ENCODE peak calls at places on chromosomes 5 and 9, in ten cellular contexts. One of them, this sample, is unnamed.

GRCh38 chr5:120869831-120870230 is 405.7 kb downstream of the PRR16 start:
- DNase-seq in brain microvascular endothelial cell: no peak
- DNase-seq in pancreas: no peak
- DNase-seq in GM23338: no peak
- DNase-seq in left kidney: no peak
- DNase-seq in T-helper 17 cell: no peak
- DNase-seq in effector CD4-positive, alpha-beta T cell: no peak
- DNase-seq in lower lobe of right lung: no peak
- DNase-seq in NCI-H2171 treated with DMSO at 0.1 percent for 48 hours: no peak
- DNase-seq in stimulated activated CD8-positive, alpha-beta memory T cell treated with anti-CD3 and anti-CD28 coated beads, Interleukin-15, amount 100 ng/mL, for 1 hour: no peak
- DNase-seq in this sample: no peak

GRCh38 chr5:90888511-90889324 is 330.1 kb downstream of the ADGRV1 start:
- DNase-seq in brain microvascular endothelial cell: no peak
- DNase-seq in pancreas: no peak
- DNase-seq in GM23338: no peak
- DNase-seq in left kidney: no peak
- DNase-seq in T-helper 17 cell: no peak
- DNase-seq in effector CD4-positive, alpha-beta T cell: no peak
- DNase-seq in lower lobe of right lung: no peak
- DNase-seq in NCI-H2171 treated with DMSO at 0.1 percent for 48 hours: no peak
- DNase-seq in stimulated activated CD8-positive, alpha-beta memory T cell treated with anti-CD3 and anti-CD28 coated beads, Interleukin-15, amount 100 ng/mL, for 1 hour: no peak
- DNase-seq in this sample: no peak

GRCh38 chr9:37761511-37761910 is 7.9 kb downstream of the TRMT10B start:
- DNase-seq in brain microvascular endothelial cell: peak
- DNase-seq in pancreas: no peak
- DNase-seq in GM23338: no peak
- DNase-seq in left kidney: no peak
- DNase-seq in T-helper 17 cell: no peak
- DNase-seq in effector CD4-positive, alpha-beta T cell: no peak
- DNase-seq in lower lobe of right lung: no peak
- DNase-seq in NCI-H2171 treated with DMSO at 0.1 percent for 48 hours: no peak
- DNase-seq in stimulated activated CD8-positive, alpha-beta memory T cell treated with anti-CD3 and anti-CD28 coated beads, Interleukin-15, amount 100 ng/mL, for 1 hour: no peak
- DNase-seq in this sample: no peak

GRCh38 chr5:68290260-68290674 is 74.7 kb downstream of the PIK3R1 start:
- DNase-seq in brain microvascular endothelial cell: peak
- DNase-seq in pancreas: no peak
- DNase-seq in GM23338: no peak
- DNase-seq in left kidney: peak
- DNase-seq in T-helper 17 cell: no peak
- DNase-seq in effector CD4-positive, alpha-beta T cell: no peak
- DNase-seq in lower lobe of right lung: no peak
- DNase-seq in NCI-H2171 treated with DMSO at 0.1 percent for 48 hours: no peak
- DNase-seq in stimulated activated CD8-positive, alpha-beta memory T cell treated with anti-CD3 and anti-CD28 coated beads, Interleukin-15, amount 100 ng/mL, for 1 hour: no peak
- DNase-seq in this sample: peak

GRCh38 chr9:124280176-124280691 is 22.5 kb downstream of the NEK6 start:
- DNase-seq in brain microvascular endothelial cell: peak
- DNase-seq in pancreas: no peak
- DNase-seq in GM23338: no peak
- DNase-seq in left kidney: peak
- DNase-seq in T-helper 17 cell: no peak
- DNase-seq in effector CD4-positive, alpha-beta T cell: no peak
- DNase-seq in lower lobe of right lung: peak
- DNase-seq in NCI-H2171 treated with DMSO at 0.1 percent for 48 hours: no peak
- DNase-seq in stimulated activated CD8-positive, alpha-beta memory T cell treated with anti-CD3 and anti-CD28 coated beads, Interleukin-15, amount 100 ng/mL, for 1 hour: no peak
- DNase-seq in this sample: no peak

GRCh38 chr5:123089971-123090640 is 1.1 kb downstream of the PRDM6 start:
- DNase-seq in brain microvascular endothelial cell: no peak
- DNase-seq in pancreas: peak
- DNase-seq in GM23338: peak
- DNase-seq in left kidney: peak
- DNase-seq in T-helper 17 cell: no peak
- DNase-seq in effector CD4-positive, alpha-beta T cell: no peak
- DNase-seq in lower lobe of right lung: peak
- DNase-seq in NCI-H2171 treated with DMSO at 0.1 percent for 48 hours: peak
- DNase-seq in stimulated activated CD8-positive, alpha-beta memory T cell treated with anti-CD3 and anti-CD28 coated beads, Interleukin-15, amount 100 ng/mL, for 1 hour: no peak
- DNase-seq in this sample: peak

GRCh38 chr5:156815988-156816599 is 34.0 kb upstream of the PPP1R2B start:
- DNase-seq in brain microvascular endothelial cell: no peak
- DNase-seq in pancreas: no peak
- DNase-seq in GM23338: peak
- DNase-seq in left kidney: peak
- DNase-seq in T-helper 17 cell: no peak
- DNase-seq in effector CD4-positive, alpha-beta T cell: no peak
- DNase-seq in lower lobe of right lung: no peak
- DNase-seq in NCI-H2171 treated with DMSO at 0.1 percent for 48 hours: peak
- DNase-seq in stimulated activated CD8-positive, alpha-beta memory T cell treated with anti-CD3 and anti-CD28 coated beads, Interleukin-15, amount 100 ng/mL, for 1 hour: no peak
- DNase-seq in this sample: no peak

GRCh38 chr5:61449756-61450155 is 117.7 kb downstream of the ZSWIM6 start:
- DNase-seq in brain microvascular endothelial cell: no peak
- DNase-seq in pancreas: no peak
- DNase-seq in GM23338: no peak
- DNase-seq in left kidney: no peak
- DNase-seq in T-helper 17 cell: no peak
- DNase-seq in effector CD4-positive, alpha-beta T cell: no peak
- DNase-seq in lower lobe of right lung: no peak
- DNase-seq in NCI-H2171 treated with DMSO at 0.1 percent for 48 hours: peak
- DNase-seq in stimulated activated CD8-positive, alpha-beta memory T cell treated with anti-CD3 and anti-CD28 coated beads, Interleukin-15, amount 100 ng/mL, for 1 hour: no peak
- DNase-seq in this sample: no peak

GRCh38 chr9:691825-692363 is 149.6 kb upstream of the DMRT1 start:
- DNase-seq in brain microvascular endothelial cell: no peak
- DNase-seq in pancreas: no peak
- DNase-seq in GM23338: no peak
- DNase-seq in left kidney: no peak
- DNase-seq in T-helper 17 cell: no peak
- DNase-seq in effector CD4-positive, alpha-beta T cell: no peak
- DNase-seq in lower lobe of right lung: no peak
- DNase-seq in NCI-H2171 treated with DMSO at 0.1 percent for 48 hours: no peak
- DNase-seq in stimulated activated CD8-positive, alpha-beta memory T cell treated with anti-CD3 and anti-CD28 coated beads, Interleukin-15, amount 100 ng/mL, for 1 hour: no peak
- DNase-seq in this sample: no peak

GRCh38 chr5:14131855-14132503 is 11.2 kb upstream of the TRIO start:
- DNase-seq in brain microvascular endothelial cell: no peak
- DNase-seq in pancreas: no peak
- DNase-seq in GM23338: no peak
- DNase-seq in left kidney: no peak
- DNase-seq in T-helper 17 cell: no peak
- DNase-seq in effector CD4-positive, alpha-beta T cell: no peak
- DNase-seq in lower lobe of right lung: no peak
- DNase-seq in NCI-H2171 treated with DMSO at 0.1 percent for 48 hours: no peak
- DNase-seq in stimulated activated CD8-positive, alpha-beta memory T cell treated with anti-CD3 and anti-CD28 coated beads, Interleukin-15, amount 100 ng/mL, for 1 hour: no peak
- DNase-seq in this sample: no peak

GRCh38 chr5:113024298-113024697 is 47.7 kb downstream of the DCP2 start:
- DNase-seq in brain microvascular endothelial cell: no peak
- DNase-seq in pancreas: no peak
- DNase-seq in GM23338: no peak
- DNase-seq in left kidney: no peak
- DNase-seq in T-helper 17 cell: no peak
- DNase-seq in effector CD4-positive, alpha-beta T cell: no peak
- DNase-seq in lower lobe of right lung: no peak
- DNase-seq in NCI-H2171 treated with DMSO at 0.1 percent for 48 hours: no peak
- DNase-seq in stimulated activated CD8-positive, alpha-beta memory T cell treated with anti-CD3 and anti-CD28 coated beads, Interleukin-15, amount 100 ng/mL, for 1 hour: no peak
- DNase-seq in this sample: no peak

GRCh38 chr9:114856210-114856941 is 50.5 kb upstream of the TNFSF15 start:
- DNase-seq in brain microvascular endothelial cell: peak
- DNase-seq in pancreas: no peak
- DNase-seq in GM23338: no peak
- DNase-seq in left kidney: no peak
- DNase-seq in T-helper 17 cell: no peak
- DNase-seq in effector CD4-positive, alpha-beta T cell: no peak
- DNase-seq in lower lobe of right lung: no peak
- DNase-seq in NCI-H2171 treated with DMSO at 0.1 percent for 48 hours: no peak
- DNase-seq in stimulated activated CD8-positive, alpha-beta memory T cell treated with anti-CD3 and anti-CD28 coated beads, Interleukin-15, amount 100 ng/mL, for 1 hour: no peak
- DNase-seq in this sample: no peak

GRCh38 chr5:159231167-159231566 is 21.8 kb upstream of the RNF145 start:
- DNase-seq in brain microvascular endothelial cell: peak
- DNase-seq in pancreas: no peak
- DNase-seq in GM23338: no peak
- DNase-seq in left kidney: no peak
- DNase-seq in T-helper 17 cell: no peak
- DNase-seq in effector CD4-positive, alpha-beta T cell: no peak
- DNase-seq in lower lobe of right lung: no peak
- DNase-seq in NCI-H2171 treated with DMSO at 0.1 percent for 48 hours: no peak
- DNase-seq in stimulated activated CD8-positive, alpha-beta memory T cell treated with anti-CD3 and anti-CD28 coated beads, Interleukin-15, amount 100 ng/mL, for 1 hour: no peak
- DNase-seq in this sample: no peak

GRCh38 chr9:75289332-75289731 is 201.0 kb downstream of the OSTF1 start:
- DNase-seq in brain microvascular endothelial cell: no peak
- DNase-seq in pancreas: no peak
- DNase-seq in GM23338: no peak
- DNase-seq in left kidney: no peak
- DNase-seq in T-helper 17 cell: no peak
- DNase-seq in effector CD4-positive, alpha-beta T cell: no peak
- DNase-seq in lower lobe of right lung: no peak
- DNase-seq in NCI-H2171 treated with DMSO at 0.1 percent for 48 hours: no peak
- DNase-seq in stimulated activated CD8-positive, alpha-beta memory T cell treated with anti-CD3 and anti-CD28 coated beads, Interleukin-15, amount 100 ng/mL, for 1 hour: no peak
- DNase-seq in this sample: no peak

GRCh38 chr9:15087031-15087417 is 176.8 kb upstream of the FREM1 start:
- DNase-seq in brain microvascular endothelial cell: no peak
- DNase-seq in pancreas: no peak
- DNase-seq in GM23338: no peak
- DNase-seq in left kidney: peak
- DNase-seq in T-helper 17 cell: no peak
- DNase-seq in effector CD4-positive, alpha-beta T cell: no peak
- DNase-seq in lower lobe of right lung: no peak
- DNase-seq in NCI-H2171 treated with DMSO at 0.1 percent for 48 hours: no peak
- DNase-seq in stimulated activated CD8-positive, alpha-beta memory T cell treated with anti-CD3 and anti-CD28 coated beads, Interleukin-15, amount 100 ng/mL, for 1 hour: no peak
- DNase-seq in this sample: no peak

GRCh38 chr9:27475057-27475456 is 49.0 kb upstream of the IFNK start:
- DNase-seq in brain microvascular endothelial cell: no peak
- DNase-seq in pancreas: no peak
- DNase-seq in GM23338: no peak
- DNase-seq in left kidney: no peak
- DNase-seq in T-helper 17 cell: no peak
- DNase-seq in effector CD4-positive, alpha-beta T cell: no peak
- DNase-seq in lower lobe of right lung: no peak
- DNase-seq in NCI-H2171 treated with DMSO at 0.1 percent for 48 hours: no peak
- DNase-seq in stimulated activated CD8-positive, alpha-beta memory T cell treated with anti-CD3 and anti-CD28 coated beads, Interleukin-15, amount 100 ng/mL, for 1 hour: no peak
- DNase-seq in this sample: no peak

GRCh38 chr5:60883229-60883628 is 39.2 kb upstream of the ELOVL7 start:
- DNase-seq in brain microvascular endothelial cell: peak
- DNase-seq in pancreas: no peak
- DNase-seq in GM23338: peak
- DNase-seq in left kidney: no peak
- DNase-seq in T-helper 17 cell: no peak
- DNase-seq in effector CD4-positive, alpha-beta T cell: no peak
- DNase-seq in lower lobe of right lung: no peak
- DNase-seq in NCI-H2171 treated with DMSO at 0.1 percent for 48 hours: no peak
- DNase-seq in stimulated activated CD8-positive, alpha-beta memory T cell treated with anti-CD3 and anti-CD28 coated beads, Interleukin-15, amount 100 ng/mL, for 1 hour: no peak
- DNase-seq in this sample: no peak

GRCh38 chr5:89315194-89315593 is 432.2 kb upstream of the MEF2C start:
- DNase-seq in brain microvascular endothelial cell: peak
- DNase-seq in pancreas: no peak
- DNase-seq in GM23338: no peak
- DNase-seq in left kidney: peak
- DNase-seq in T-helper 17 cell: no peak
- DNase-seq in effector CD4-positive, alpha-beta T cell: no peak
- DNase-seq in lower lobe of right lung: peak
- DNase-seq in NCI-H2171 treated with DMSO at 0.1 percent for 48 hours: no peak
- DNase-seq in stimulated activated CD8-positive, alpha-beta memory T cell treated with anti-CD3 and anti-CD28 coated beads, Interleukin-15, amount 100 ng/mL, for 1 hour: no peak
- DNase-seq in this sample: peak

GRCh38 chr5:127988149-127988755 is 95.3 kb upstream of the SLC12A2 start:
- DNase-seq in brain microvascular endothelial cell: peak
- DNase-seq in pancreas: no peak
- DNase-seq in GM23338: no peak
- DNase-seq in left kidney: peak
- DNase-seq in T-helper 17 cell: no peak
- DNase-seq in effector CD4-positive, alpha-beta T cell: no peak
- DNase-seq in lower lobe of right lung: no peak
- DNase-seq in NCI-H2171 treated with DMSO at 0.1 percent for 48 hours: peak
- DNase-seq in stimulated activated CD8-positive, alpha-beta memory T cell treated with anti-CD3 and anti-CD28 coated beads, Interleukin-15, amount 100 ng/mL, for 1 hour: no peak
- DNase-seq in this sample: no peak

GRCh38 chr5:125199968-125200841 is 453.8 kb upstream of the ZNF608 start:
- DNase-seq in brain microvascular endothelial cell: no peak
- DNase-seq in pancreas: no peak
- DNase-seq in GM23338: peak
- DNase-seq in left kidney: peak
- DNase-seq in T-helper 17 cell: no peak
- DNase-seq in effector CD4-positive, alpha-beta T cell: no peak
- DNase-seq in lower lobe of right lung: no peak
- DNase-seq in NCI-H2171 treated with DMSO at 0.1 percent for 48 hours: peak
- DNase-seq in stimulated activated CD8-positive, alpha-beta memory T cell treated with anti-CD3 and anti-CD28 coated beads, Interleukin-15, amount 100 ng/mL, for 1 hour: no peak
- DNase-seq in this sample: no peak